ENCODE peak calls at places on chromosome 7, in four cellular contexts. One of them, this sample, is unnamed.

GRCh38 chr7:75879771-75880184 is 944 bp downstream of the RHBDD2 start:
- DNase-seq in sigmoid colon: no peak
- DNase-seq in neuronal stem cell: no peak
- DNase-seq in Caco-2: no peak
- DNase-seq in this sample: peak; percentile 31

GRCh38 chr7:28766359-28766758 is 191.8 kb downstream of the TRIL start:
- DNase-seq in sigmoid colon: no peak
- DNase-seq in neuronal stem cell: no peak
- DNase-seq in Caco-2: no peak
- DNase-seq in this sample: no peak

GRCh38 chr7:143229054-143229790 is 7.4 kb downstream of the TAS2R40 start:
- DNase-seq in sigmoid colon: no peak
- DNase-seq in neuronal stem cell: no peak
- DNase-seq in Caco-2: no peak
- DNase-seq in this sample: no peak

GRCh38 chr7:99224263-99224947 is 16.5 kb upstream of the KPNA7 start:
- DNase-seq in sigmoid colon: no peak
- DNase-seq in neuronal stem cell: no peak
- DNase-seq in Caco-2: peak; percentile 61
- DNase-seq in this sample: no peak

GRCh38 chr7:159004411-159004810 is 140.3 kb downstream of the VIPR2 start:
- DNase-seq in sigmoid colon: no peak
- DNase-seq in neuronal stem cell: no peak
- DNase-seq in Caco-2: no peak
- DNase-seq in this sample: no peak

GRCh38 chr7:5455581-5456222 is 32.1 kb upstream of the TNRC18 start:
- DNase-seq in sigmoid colon: no peak
- DNase-seq in neuronal stem cell: no peak
- DNase-seq in Caco-2: no peak
- DNase-seq in this sample: no peak

GRCh38 chr7:110544199-110544598 is 546.7 kb upstream of the LRRN3 start:
- DNase-seq in sigmoid colon: no peak
- DNase-seq in neuronal stem cell: no peak
- DNase-seq in Caco-2: no peak
- DNase-seq in this sample: no peak

GRCh38 chr7:15889501-15889900 is 203.0 kb upstream of the MEOX2 start:
- DNase-seq in sigmoid colon: no peak
- DNase-seq in neuronal stem cell: no peak
- DNase-seq in Caco-2: peak; percentile 71
- DNase-seq in this sample: peak; percentile 53

GRCh38 chr7:113797420-113797995 is 121.3 kb downstream of the PPP1R3A start:
- DNase-seq in sigmoid colon: no peak
- DNase-seq in neuronal stem cell: no peak
- DNase-seq in Caco-2: no peak
- DNase-seq in this sample: no peak

GRCh38 chr7:458511-459245 is 61.0 kb downstream of the PDGFA start:
- DNase-seq in sigmoid colon: no peak
- DNase-seq in neuronal stem cell: no peak
- DNase-seq in Caco-2: no peak
- DNase-seq in this sample: no peak

GRCh38 chr7:97117035-97117371 is 495 bp upstream of the SDHAF3 start:
- DNase-seq in sigmoid colon: no peak
- DNase-seq in neuronal stem cell: no peak
- DNase-seq in Caco-2: no peak
- DNase-seq in this sample: no peak

GRCh38 chr7:66683770-66684123 is 55.1 kb downstream of the KCTD7 start:
- DNase-seq in sigmoid colon: peak; percentile 56
- DNase-seq in neuronal stem cell: no peak
- DNase-seq in Caco-2: no peak
- DNase-seq in this sample: no peak

DNA sequence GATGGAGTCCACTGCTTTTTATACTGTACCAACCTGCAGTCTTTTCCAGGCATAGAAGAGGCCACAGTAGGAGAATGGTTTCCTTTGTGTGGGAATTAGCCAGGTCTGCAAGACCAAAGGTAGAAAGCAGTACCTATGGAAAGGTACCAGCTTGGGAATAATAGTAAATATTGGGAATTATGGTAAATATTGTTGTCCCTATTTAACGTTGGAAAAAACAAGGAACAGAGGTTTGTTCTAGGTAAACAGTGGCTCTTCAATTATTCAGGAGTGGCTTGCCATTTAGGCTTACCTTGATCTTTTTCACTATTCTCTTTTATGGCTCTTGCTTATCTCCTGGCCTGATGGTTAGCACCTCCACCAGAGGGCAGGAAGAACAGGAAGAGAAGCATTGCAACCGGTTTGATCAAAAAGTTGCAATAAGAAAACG is 43.9 kb upstream of the GSAP start:
- DNase-seq in sigmoid colon: no peak
- DNase-seq in neuronal stem cell: no peak
- DNase-seq in Caco-2: peak; percentile 53
- DNase-seq in this sample: no peak
- H3K4me3 ChIP-seq in sigmoid colon: no peak overlapping the region
- H3K4me3 ChIP-seq in neuronal stem cell: no peak overlapping the region
- H3K4me3 ChIP-seq in Caco-2: no peak overlapping the region
- H3K4me3 ChIP-seq in this sample: no peak overlapping the region

DNA sequence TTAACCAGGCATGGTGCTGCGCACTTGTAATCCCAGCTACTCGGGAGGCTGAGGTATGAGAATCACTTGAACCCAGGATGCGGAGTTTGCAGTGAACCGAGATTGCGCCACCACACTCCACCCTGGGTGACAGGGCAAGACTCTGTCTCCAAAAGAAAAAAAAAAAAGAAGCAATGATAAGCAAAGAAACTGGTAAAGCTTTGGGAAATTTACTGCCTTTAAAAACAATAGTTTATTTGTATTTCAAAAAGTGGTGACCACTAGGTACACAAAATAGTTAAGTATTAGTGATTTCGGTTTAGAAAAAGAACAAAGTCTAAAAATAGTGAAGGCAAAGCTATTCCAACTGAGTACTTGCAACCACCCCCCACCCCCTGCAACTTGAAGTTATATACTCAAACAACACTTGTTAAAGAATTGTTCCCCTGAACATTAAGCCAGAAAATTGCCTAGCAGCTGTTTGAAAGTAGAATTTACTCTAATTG is 37.7 kb downstream of the MALSU1 start:
- DNase-seq in sigmoid colon: no peak
- DNase-seq in neuronal stem cell: no peak
- DNase-seq in Caco-2: no peak
- DNase-seq in this sample: no peak
- H3K4me1 ChIP-seq in sigmoid colon: peaks cover 7% of the 10 kb centered on the region
- H3K4me1 ChIP-seq in neuronal stem cell: no peaks in the 10 kb centered on the region
- H3K4me1 ChIP-seq in Caco-2: peaks cover 40% of the 10 kb centered on the region
- H3K4me1 ChIP-seq in this sample: peaks cover 8% of the 10 kb centered on the region

DNA sequence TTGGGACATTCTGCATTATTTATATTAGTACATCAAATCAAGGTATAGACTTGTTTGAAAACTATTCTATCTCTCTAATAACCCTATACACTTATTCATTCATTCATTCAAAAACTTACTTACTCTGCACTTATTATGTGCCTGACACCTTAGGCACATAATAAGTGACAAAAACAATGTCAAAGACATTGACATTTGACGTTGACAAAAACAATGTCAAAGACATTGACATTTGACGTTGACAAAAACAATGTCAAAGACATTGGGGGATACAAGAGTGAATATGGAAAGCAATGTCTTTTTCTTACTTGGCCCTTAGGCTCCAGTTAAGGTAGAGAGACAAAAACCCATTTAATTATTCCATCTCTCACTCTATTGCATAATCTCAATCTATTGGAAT is 116.0 kb downstream of the CNTNAP2 start:
- DNase-seq in sigmoid colon: no peak
- DNase-seq in neuronal stem cell: no peak
- DNase-seq in Caco-2: no peak
- DNase-seq in this sample: no peak
- H3K4me3 ChIP-seq in sigmoid colon: no peak overlapping the region
- H3K4me3 ChIP-seq in neuronal stem cell: no peak overlapping the region
- H3K4me3 ChIP-seq in Caco-2: no peak overlapping the region
- H3K4me3 ChIP-seq in this sample: no peak overlapping the region

DNA sequence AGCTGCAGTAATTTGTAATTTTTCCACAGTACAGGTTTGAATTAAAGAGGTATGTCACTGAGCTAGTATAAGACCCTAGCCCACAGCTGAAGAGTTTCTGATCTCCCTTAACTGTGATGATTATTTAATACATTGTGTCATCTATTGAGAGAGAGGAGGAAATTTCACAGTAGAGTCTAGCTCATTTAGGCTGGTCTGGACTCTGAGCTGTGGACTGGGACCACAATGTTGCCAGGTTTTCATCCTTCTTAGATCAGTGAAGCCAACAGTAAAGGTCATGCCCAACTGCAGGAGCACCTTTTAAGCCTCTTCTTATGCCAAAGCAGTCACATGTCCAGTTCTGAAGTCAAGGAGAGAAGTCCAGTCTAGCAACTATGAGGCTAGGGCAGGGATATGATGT is 8.9 kb downstream of the TES start:
- DNase-seq in sigmoid colon: no peak
- DNase-seq in neuronal stem cell: no peak
- DNase-seq in Caco-2: no peak
- DNase-seq in this sample: no peak
- H3K4me1 ChIP-seq in sigmoid colon: peaks cover 77% of the 10 kb centered on the region
- H3K4me1 ChIP-seq in neuronal stem cell: no peaks in the 10 kb centered on the region
- H3K4me1 ChIP-seq in Caco-2: peaks cover 23% of the 10 kb centered on the region
- H3K4me1 ChIP-seq in this sample: peaks cover 13% of the 10 kb centered on the region

DNA sequence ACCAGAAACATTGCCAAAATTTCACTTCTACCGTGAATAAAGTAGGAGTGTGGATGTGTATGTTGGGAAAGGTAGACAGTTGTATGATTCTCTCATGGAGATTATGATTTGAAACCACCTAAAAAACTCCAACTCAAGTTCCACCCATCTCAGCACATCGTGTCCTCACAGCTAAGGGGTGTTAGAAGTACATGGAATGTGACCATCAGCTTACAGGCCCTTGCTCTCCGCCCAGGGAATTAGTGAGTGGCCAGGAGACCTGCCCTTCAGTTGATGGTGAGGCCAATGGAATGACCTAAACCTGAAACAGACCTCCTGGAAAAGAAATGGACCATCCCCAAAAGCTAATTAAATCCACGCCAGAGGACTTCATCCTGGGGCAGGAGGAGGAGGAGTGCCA is 2.1 kb upstream of the WNT2 start:
- DNase-seq in sigmoid colon: no peak
- DNase-seq in neuronal stem cell: no peak
- DNase-seq in Caco-2: no peak
- DNase-seq in this sample: no peak
- H3K4me3 ChIP-seq in sigmoid colon: peak overlapping the region; percentile 44
- H3K4me3 ChIP-seq in neuronal stem cell: no peak overlapping the region
- H3K4me3 ChIP-seq in Caco-2: no peak overlapping the region
- H3K4me3 ChIP-seq in this sample: no peak overlapping the region

DNA sequence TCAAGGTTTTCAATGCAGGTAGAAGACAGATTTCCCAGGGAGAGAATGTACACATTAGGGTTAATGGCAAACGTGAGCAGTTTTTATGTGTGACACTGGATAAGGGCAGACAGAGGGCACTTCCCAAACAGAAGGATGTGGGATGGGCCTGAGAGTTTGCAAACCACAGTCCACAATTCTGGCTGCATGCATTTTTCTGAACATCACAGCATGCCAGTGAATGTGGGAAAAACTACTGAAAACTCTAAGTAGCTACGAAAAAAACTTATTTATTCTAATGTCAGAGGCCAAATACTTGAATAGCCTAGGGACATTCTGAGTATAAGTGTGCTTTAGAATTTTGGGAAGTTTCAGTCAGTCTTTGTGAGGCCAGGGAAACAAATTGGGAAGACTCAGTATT is 145.9 kb downstream of the NRCAM start:
- DNase-seq in sigmoid colon: no peak
- DNase-seq in neuronal stem cell: no peak
- DNase-seq in Caco-2: no peak
- DNase-seq in this sample: no peak
- H3K4me1 ChIP-seq in sigmoid colon: no peaks in the 10 kb centered on the region
- H3K4me1 ChIP-seq in neuronal stem cell: peaks cover 22% of the 10 kb centered on the region
- H3K4me1 ChIP-seq in Caco-2: no peaks in the 10 kb centered on the region
- H3K4me1 ChIP-seq in this sample: peaks cover 13% of the 10 kb centered on the region

DNA sequence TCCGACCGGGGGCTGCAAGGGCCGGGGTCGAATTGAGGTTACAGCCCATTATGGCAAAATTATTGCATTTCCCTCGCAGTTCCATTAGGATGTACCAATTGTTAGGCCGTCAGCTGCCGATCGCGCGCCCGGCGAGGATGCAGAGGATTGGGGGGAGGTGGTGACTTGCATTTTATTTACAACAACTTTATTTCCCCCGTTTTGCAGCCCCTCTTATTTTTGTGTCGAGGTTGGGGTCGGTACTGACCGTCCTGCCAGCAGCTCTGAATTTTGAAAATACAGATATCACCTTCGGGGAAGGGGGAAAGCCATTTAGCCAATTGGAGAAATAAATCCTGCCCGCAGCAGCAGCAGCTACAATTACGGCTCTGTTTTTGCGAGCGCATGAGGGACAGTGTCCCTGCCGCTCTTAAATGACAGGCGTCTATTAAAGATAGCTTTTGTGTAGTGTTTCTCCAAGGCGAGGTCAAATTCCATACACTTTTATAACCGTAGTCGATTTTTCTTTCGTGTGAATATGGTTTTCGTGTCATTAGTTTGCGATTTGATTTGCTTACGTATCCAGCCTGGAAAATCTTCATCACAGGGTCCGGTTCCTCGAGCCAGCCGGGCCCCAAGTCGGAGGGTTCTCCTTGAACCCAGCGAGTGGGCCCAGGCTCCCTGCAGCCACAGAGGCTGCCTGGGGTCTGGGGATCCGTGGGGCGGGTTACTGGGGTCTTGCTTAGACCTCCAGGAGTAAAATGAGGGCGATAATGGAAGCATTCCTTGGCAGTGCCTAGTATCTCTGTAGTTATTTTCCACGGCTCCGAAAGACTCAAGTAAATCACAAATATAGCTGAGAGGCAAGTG is 693 bp upstream of the HOXA5 start:
- DNase-seq in sigmoid colon: peak; percentile 64
- DNase-seq in neuronal stem cell: no peak
- DNase-seq in Caco-2: no peak
- DNase-seq in this sample: no peak
- H3K4me3 ChIP-seq in sigmoid colon: peak overlapping the region; percentile 60
- H3K4me3 ChIP-seq in neuronal stem cell: no peak overlapping the region
- H3K4me3 ChIP-seq in Caco-2: no peak overlapping the region
- H3K4me3 ChIP-seq in this sample: no peak overlapping the region

This sample was measured in HAP-1.